ENCODE peak calls at places on chromosomes 7 and 10, in five cellular contexts. M is HCT116, F is HepG2, C is H1, Y is GM12878. V is an unnamed sample.
A peak's percentile ranks its signal among the peaks of the same experiment; 100 is the strongest.

GRCh38 chr7:154928136-154929005 is 74.6 kb downstream of the PAXIP1 start:
- DNase-seq in M (peak; percentile 91), F (peak; percentile 95), C (no peak), Y (peak; percentile 99), V (peak; percentile 48)

GRCh38 chr10:70477661-70478162 is 855 bp upstream of the PALD1 start:
- DNase-seq in F (peak; percentile 13), C (peak; percentile 59), Y (no peak), M (peak; percentile 85), V (no peak)

GRCh38 chr7:144027070-144027469 is 21.7 kb upstream of the OR2A5 start:
- DNase-seq in M (peak; percentile 28), Y (no peak), C (no peak), F (peak; percentile 9), V (peak; percentile 34)

GRCh38 chr10:94225589-94225988 is 137.2 kb downstream of the NOC3L start:
- DNase-seq in M (no peak), C (no peak), F (no peak), Y (no peak), V (peak; percentile 55)

GRCh38 chr10:89837173-89838001 is 136.0 kb downstream of the KIF20B start:
- DNase-seq in C (no peak), M (no peak), F (no peak), Y (no peak), V (peak; percentile 33)

GRCh38 chr7:27091125-27091524 is 4.7 kb downstream of the HOXA1 start:
- DNase-seq in M (no peak), C (no peak), F (peak; percentile 65), Y (no peak), V (peak; percentile 75)

GRCh38 chr10:118958984-118959916 is 70.3 kb upstream of the NANOS1 start:
- DNase-seq in Y (no peak), C (peak; percentile 19), F (no peak), M (no peak), V (peak; percentile 33)

GRCh38 chr10:113927440-113927839 is 73.0 kb downstream of the NHLRC2 start:
- DNase-seq in F (no peak), M (no peak), Y (no peak), C (no peak), V (peak; percentile 82)

GRCh38 chr10:94212876-94213595 is 149.7 kb downstream of the NOC3L start:
- DNase-seq in Y (no peak), F (peak; percentile 41), M (peak; percentile 7), C (no peak), V (no peak)

GRCh38 chr10:15344256-15344875 is 26.7 kb downstream of the FAM171A1 start:
- DNase-seq in M (no peak), F (peak; percentile 40), C (no peak), Y (no peak), V (no peak)

GRCh38 chr7:134483296-134483695 is 24.4 kb upstream of the AKR1B1 start:
- DNase-seq in F (peak; percentile 47), Y (no peak), C (no peak), M (no peak), V (no peak)

GRCh38 chr7:73638921-73639320 is 14.6 kb upstream of the MLXIPL start:
- DNase-seq in M (no peak), C (no peak), Y (no peak), F (no peak), V (no peak)

GRCh38 chr10:119209050-119209735 is 1.8 kb downstream of the GRK5 start:
- DNase-seq in M (no peak), Y (no peak), C (peak; percentile 74), F (peak; percentile 59), V (peak; percentile 26)

GRCh38 chr10:642186-642890 is 47.1 kb downstream of the DIP2C start:
- DNase-seq in Y (no peak), F (no peak), C (no peak), M (no peak), V (peak; percentile 67)

GRCh38 chr7:157576415-157576814 is 239.6 kb downstream of the DNAJB6 start:
- DNase-seq in C (no peak), M (no peak), Y (no peak), F (no peak), V (no peak)

GRCh38 chr7:100951172-100951571 is 1.8 kb downstream of the MUC3A start:
- DNase-seq in Y (no peak), F (no peak), C (peak; percentile 89), M (no peak), V (no peak)

GRCh38 chr7:115851291-115851690 is 179.3 kb downstream of the TFEC start:
- DNase-seq in Y (no peak), F (peak; percentile 24), C (no peak), M (peak; percentile 54), V (no peak)

GRCh38 chr7:33706666-33707194 is 198.6 kb upstream of the BMPER start:
- DNase-seq in Y (no peak), C (no peak), F (no peak), M (no peak), V (no peak)

GRCh38 chr7:44071726-44072363 is 6.5 kb upstream of the PGAM2 start:
- DNase-seq in Y (no peak), C (no peak), F (peak; percentile 87), M (no peak), V (no peak)

GRCh38 chr7:44072364-44073231 is 7.2 kb upstream of the PGAM2 start:
- DNase-seq in Y (no peak), M (peak; percentile 48), C (peak; percentile 76), F (peak; percentile 76), V (peak; percentile 60)

GRCh38 chr7:44074349-44074695 is 8.0 kb downstream of the POLM start:
- DNase-seq in M (no peak), C (no peak), F (no peak), Y (no peak), V (no peak)

GRCh38 chr7:44075296-44076075 is 6.8 kb downstream of the POLM start:
- DNase-seq in M (no peak), F (no peak), C (no peak), Y (no peak), V (peak; percentile 66)

DNA sequence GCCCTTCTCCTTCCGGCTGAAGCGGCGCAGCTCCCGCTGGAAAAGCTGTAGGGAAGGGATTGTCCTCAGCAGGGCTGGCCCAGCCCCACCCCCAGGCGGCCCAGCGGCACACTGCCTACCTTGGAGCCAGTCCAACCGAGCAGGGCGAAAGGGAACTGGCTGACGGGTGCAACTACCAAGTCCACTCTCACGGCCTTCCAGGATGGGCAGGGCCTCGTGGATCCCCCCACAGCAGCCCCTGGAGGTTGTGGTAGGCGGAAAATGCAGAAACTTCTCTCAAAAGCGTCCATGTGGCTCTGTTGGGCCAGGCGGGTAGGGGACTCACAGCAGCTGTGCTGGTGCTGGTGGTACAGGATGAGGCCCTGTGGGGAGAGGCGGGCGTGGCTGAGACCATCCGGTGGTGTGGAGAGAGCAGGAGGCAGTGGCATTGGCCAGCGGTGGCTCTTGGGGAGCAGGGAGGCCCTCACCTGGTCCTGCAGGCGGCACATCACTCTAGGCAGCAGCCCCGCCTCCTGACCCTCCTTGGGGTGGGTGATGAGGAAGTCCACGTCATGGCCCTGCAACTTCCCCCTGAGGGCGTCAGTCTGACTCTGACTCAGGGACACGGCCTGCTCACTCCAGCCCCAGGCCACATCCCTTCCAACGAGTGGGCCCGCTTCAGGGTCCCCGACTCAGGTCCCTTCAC is 8.4 kb upstream of the PGAM2 start:
- DNase-seq in C (no peak), Y (no peak), F (no peak), M (no peak), V (no peak)
- TF ChIP-seq JUND in C (no peak), Y (no peak), F (no peak), M (no peak), V (no peak)

GRCh38 chr10:132306951-132307751 is 599 bp downstream of the STK32C start:
- DNase-seq in C (no peak), F (peak; percentile 57), Y (no peak), M (no peak), V (peak; percentile 68)
- TF ChIP-seq JUND in C (no peak), F (no peak), Y (no peak), M (no peak), V (no peak)

GRCh38 chr10:17652585-17652984 is 8.6 kb downstream of the STAM start:
- DNase-seq in Y (no peak), F (no peak), M (no peak), C (no peak), V (no peak)
- TF ChIP-seq JUND in Y (no peak), F (no peak), M (no peak), C (no peak), V (no peak)

GRCh38 chr7:151249034-151249731 is 689 bp upstream of the SMARCD3 start:
- DNase-seq in F (no peak), M (no peak), Y (no peak), C (peak; percentile 58), V (peak; percentile 45)
- TF ChIP-seq JUND in F (no peak), M (no peak), Y (no peak), C (no peak), V (no peak)

GRCh38 chr10:24759706-24760105 is 36.0 kb upstream of the ARHGAP21 start:
- DNase-seq in F (no peak), M (no peak), Y (no peak), C (no peak), V (no peak)
- TF ChIP-seq JUND in F (no peak), M (no peak), Y (no peak), C (no peak), V (no peak)

GRCh38 chr10:116715396-116715795 is 27.0 kb downstream of the HSPA12A start:
- DNase-seq in M (no peak), Y (no peak), C (no peak), F (no peak), V (no peak)
- TF ChIP-seq JUND in M (no peak), Y (no peak), C (no peak), F (no peak), V (no peak)

GRCh38 chr7:44187636-44188416 is 1.4 kb downstream of the GCK start:
- DNase-seq in C (no peak), Y (no peak), F (no peak), M (no peak), V (no peak)
- TF ChIP-seq JUND in C (no peak), Y (no peak), F (no peak), M (no peak), V (no peak)

DNA sequence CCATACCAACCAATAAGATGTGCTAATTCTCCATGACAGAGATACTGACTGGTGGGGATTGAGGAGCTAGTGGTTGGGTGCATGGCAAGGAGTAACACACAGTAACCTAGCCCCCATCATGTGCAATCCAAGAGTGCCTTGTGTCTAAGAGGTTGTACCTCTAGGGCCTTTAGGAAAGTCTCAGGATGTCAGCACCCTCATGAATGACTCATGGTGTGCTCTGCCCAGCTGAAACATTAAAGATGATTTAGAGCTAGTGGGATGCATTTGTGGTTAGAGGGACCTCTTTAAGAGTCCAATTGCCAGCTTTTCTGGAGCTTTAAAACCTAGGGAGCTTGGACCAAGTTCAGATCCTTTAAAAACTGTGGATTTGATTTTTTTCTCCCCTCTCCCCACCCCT is 181.1 kb downstream of the HERPUD2 start:
- DNase-seq in Y (no peak), F (no peak), M (no peak), C (no peak), V (no peak)
- TF ChIP-seq JUND in Y (no peak), F (no peak), M (no peak), C (no peak), V (no peak)

DNA sequence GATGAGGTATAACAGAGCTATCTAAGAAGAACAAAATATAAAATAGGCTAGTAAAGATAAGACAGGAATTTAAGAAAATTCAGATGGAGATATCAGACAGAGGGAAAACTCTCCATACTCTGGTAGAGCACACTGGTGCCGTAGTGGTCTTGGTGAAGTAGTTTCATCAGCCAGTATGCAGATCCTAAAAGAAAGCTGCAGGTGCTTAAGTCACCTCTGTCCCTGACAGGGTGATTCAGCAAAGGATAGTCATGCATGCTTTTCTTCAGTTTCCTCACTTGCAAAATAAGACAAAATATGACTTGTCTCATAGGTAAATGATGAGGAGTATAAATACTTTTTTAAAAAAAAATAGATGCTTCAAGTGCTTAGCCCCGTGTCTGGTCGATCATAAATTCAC is 794.9 kb downstream of the TNS3 start:
- DNase-seq in M (no peak), Y (no peak), F (no peak), C (no peak), V (no peak)
- TF ChIP-seq JUND in M (no peak), Y (no peak), F (no peak), C (no peak), V (no peak)

V was measured in T47D.